ENCODE peak calls at places on chromosomes 5 and 9, in eight cellular contexts. Q, D, B, E, O, C, V and T are unnamed samples.
A peak's percentile ranks its signal among the peaks of the same experiment; 100 is the strongest.

GRCh38 chr5:73987915-73988314 is 361.9 kb downstream of the ARHGEF28 start:
- DNase-seq in Q (no peak), D (no peak), B (no peak), E (no peak), O (no peak), C (peak; percentile 54), V (no peak), T (no peak)

GRCh38 chr5:147509041-147509709 is 693 bp downstream of the DPYSL3 start:
- DNase-seq in Q (no peak), D (peak; percentile 50), B (no peak), E (peak; percentile 31), O (no peak), C (peak; percentile 38), V (peak; percentile 24), T (no peak)

GRCh38 chr9:124022201-124023121 is 10.9 kb downstream of the LHX2 start:
- DNase-seq in Q (no peak), D (peak; percentile 77), B (no peak), E (no peak), O (no peak), C (no peak), V (peak; percentile 58), T (no peak)

GRCh38 chr5:169181785-169182184 is 119.2 kb downstream of the SLIT3 start:
- DNase-seq in Q (no peak), D (no peak), B (no peak), E (no peak), O (no peak), C (peak; percentile 26), V (no peak), T (no peak)

GRCh38 chr5:33238826-33239670 is 201.7 kb upstream of the TARS1 start:
- DNase-seq in Q (no peak), D (no peak), B (no peak), E (no peak), O (no peak), C (no peak), V (no peak), T (no peak)

GRCh38 chr5:96384353-96384752 is 48.7 kb downstream of the PCSK1 start:
- DNase-seq in Q (no peak), D (no peak), B (peak; percentile 69), E (no peak), O (peak; percentile 51), C (peak; percentile 92), V (no peak), T (no peak)

GRCh38 chr9:20744046-20744630 is 60.1 kb downstream of the FOCAD start:
- DNase-seq in Q (no peak), D (no peak), B (no peak), E (no peak), O (no peak), C (no peak), V (no peak), T (no peak)

GRCh38 chr5:170484459-170484831 is 19.4 kb upstream of the KCNIP1 start:
- DNase-seq in Q (no peak), D (no peak), B (no peak), E (no peak), O (no peak), C (no peak), V (no peak), T (no peak)

GRCh38 chr5:32143991-32144636 is 30.0 kb downstream of the GOLPH3 start:
- DNase-seq in Q (no peak), D (no peak), B (no peak), E (no peak), O (no peak), C (no peak), V (no peak), T (no peak)

GRCh38 chr5:159156839-159157238 is 52.5 kb downstream of the RNF145 start:
- DNase-seq in Q (peak; percentile 60), D (peak; percentile 33), B (peak; percentile 85), E (peak; percentile 15), O (peak; percentile 57), C (peak; percentile 82), V (peak; percentile 18), T (no peak)

GRCh38 chr5:98768160-98769005 is 5.1 kb upstream of the RGMB start:
- DNase-seq in Q (peak; percentile 53), D (peak; percentile 69), B (peak; percentile 76), E (peak; percentile 39), O (no peak), C (peak; percentile 63), V (peak; percentile 74), T (no peak)

GRCh38 chr5:98767563-98767962 is 5.9 kb upstream of the RGMB start:
- DNase-seq in Q (no peak), D (no peak), B (no peak), E (no peak), O (no peak), C (no peak), V (no peak), T (no peak)

GRCh38 chr5:98770158-98770910 is 3.1 kb upstream of the RGMB start:
- DNase-seq in Q (no peak), D (peak; percentile 30), B (peak; percentile 82), E (peak; percentile 56), O (no peak), C (no peak), V (no peak), T (no peak)

GRCh38 chr5:98769256-98770157 is 4.0 kb upstream of the RGMB start:
- DNase-seq in Q (peak; percentile 39), D (peak; percentile 57), B (peak; percentile 76), E (peak; percentile 20), O (no peak), C (peak; percentile 57), V (peak; percentile 27), T (no peak)

DNA sequence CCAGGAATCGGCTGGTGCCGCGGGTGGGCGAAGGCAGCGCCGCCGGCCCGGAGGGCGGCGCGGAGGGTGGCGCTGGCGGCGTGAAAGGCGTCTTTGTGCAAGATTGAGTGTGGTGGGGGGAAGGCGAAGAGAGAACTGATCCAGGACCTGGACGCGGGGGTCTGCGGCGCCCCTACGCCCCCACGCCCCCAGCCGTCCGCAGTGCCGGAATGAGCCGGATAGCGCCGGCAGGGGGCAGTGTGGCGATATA is 4.5 kb upstream of the RGMB start:
- DNase-seq in Q (peak; percentile 54), D (peak; percentile 82), B (no peak), E (peak; percentile 32), O (no peak), C (no peak), V (peak; percentile 80), T (no peak)
- TF ChIP-seq CTCF in Q (peak; percentile 76), D (peak; percentile 60), B (peak; percentile 69), E (peak; percentile 44), O (peak; percentile 64), C (peak; percentile 78), V (peak; percentile 75), T (no peak)

GRCh38 chr5:132823481-132824050 is 6.9 kb downstream of the SHROOM1 start:
- DNase-seq in Q (no peak), D (no peak), B (no peak), E (no peak), O (no peak), C (no peak), V (no peak), T (no peak)

GRCh38 chr5:132821791-132822190 is 8.7 kb downstream of the SHROOM1 start:
- DNase-seq in Q (no peak), D (no peak), B (peak; percentile 48), E (no peak), O (no peak), C (no peak), V (no peak), T (no peak)

GRCh38 chr5:132824426-132824825 is 6.0 kb downstream of the SHROOM1 start:
- DNase-seq in Q (no peak), D (no peak), B (no peak), E (no peak), O (no peak), C (no peak), V (no peak), T (no peak)

GRCh38 chr5:132821350-132821749 is 8.2 kb downstream of the SOWAHA start:
- DNase-seq in Q (no peak), D (no peak), B (no peak), E (no peak), O (no peak), C (no peak), V (no peak), T (no peak)

DNA sequence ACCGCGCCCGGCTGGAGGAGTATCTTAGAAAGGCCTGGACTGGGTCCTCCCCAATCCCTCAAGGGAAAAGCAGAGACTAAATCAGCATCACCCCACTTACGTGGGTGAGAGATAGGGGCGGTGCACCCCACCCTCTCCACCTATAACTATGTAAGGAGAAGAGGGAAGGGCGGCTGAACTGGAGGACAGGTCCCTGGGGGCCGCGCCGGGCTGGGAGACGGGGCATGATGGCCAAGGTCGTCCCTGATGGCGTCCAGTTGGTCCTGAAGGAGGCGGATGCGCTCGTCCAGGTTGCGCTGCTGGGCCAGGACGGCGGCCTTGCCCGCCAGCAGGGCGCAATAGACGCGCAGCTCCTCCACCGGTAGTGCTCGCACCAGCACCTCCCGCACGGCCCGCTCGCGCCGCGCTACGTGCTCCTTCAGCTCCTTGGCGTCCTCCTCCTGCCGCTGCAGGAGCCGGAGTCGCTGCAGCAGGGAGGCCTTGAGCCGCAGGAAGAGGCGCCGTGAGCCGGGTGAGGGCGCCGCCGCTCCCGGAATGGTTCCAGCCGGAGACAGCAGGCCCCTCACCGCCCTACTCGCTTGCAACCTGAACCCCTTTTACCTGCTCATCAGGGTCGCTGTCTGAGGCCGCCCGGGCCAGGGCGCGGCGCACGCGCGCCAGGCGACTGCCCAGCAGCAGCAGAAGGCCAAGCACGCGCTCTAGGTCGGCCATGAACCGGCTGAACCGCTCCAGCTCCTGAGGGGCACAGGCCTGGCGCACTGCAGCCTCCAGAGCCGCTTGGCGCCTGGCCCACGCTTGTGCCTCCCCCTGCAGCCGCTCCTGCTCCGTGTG is 7.6 kb downstream of the SHROOM1 start:
- DNase-seq in Q (no peak), D (peak; percentile 73), B (peak; percentile 33), E (peak; percentile 63), O (no peak), C (no peak), V (no peak), T (no peak)
- TF ChIP-seq CTCF in Q (peak; percentile 9), D (no peak), B (no peak), E (no peak), O (no peak), C (no peak), V (no peak), T (no peak)

GRCh38 chr5:9207820-9208418 is 338.0 kb downstream of the SEMA5A start:
- DNase-seq in Q (peak; percentile 38), D (no peak), B (peak; percentile 81), E (no peak), O (peak; percentile 3), C (peak; percentile 38), V (no peak), T (no peak)
- TF ChIP-seq CTCF in Q (peak; percentile 56), D (peak; percentile 62), B (no peak), E (no peak), O (peak; percentile 17), C (peak; percentile 64), V (peak; percentile 82), T (no peak)

GRCh38 chr5:135465391-135466122 is 13.4 kb upstream of the TIFAB start:
- DNase-seq in Q (no peak), D (no peak), B (no peak), E (no peak), O (no peak), C (no peak), V (no peak), T (no peak)

GRCh38 chr5:135461752-135462151 is 9.6 kb upstream of the TIFAB start:
- DNase-seq in Q (no peak), D (no peak), B (no peak), E (no peak), O (no peak), C (no peak), V (no peak), T (no peak)

GRCh38 chr5:135458921-135459331 is 6.8 kb upstream of the TIFAB start:
- DNase-seq in Q (no peak), D (no peak), B (peak; percentile 67), E (peak; percentile 30), O (peak; percentile 7), C (peak; percentile 38), V (no peak), T (no peak)

GRCh38 chr5:135460246-135461033 is 8.3 kb upstream of the TIFAB start:
- DNase-seq in Q (no peak), D (no peak), B (no peak), E (no peak), O (no peak), C (no peak), V (no peak), T (no peak)

GRCh38 chr5:135462304-135462703 is 10.2 kb upstream of the TIFAB start:
- DNase-seq in Q (peak; percentile 69), D (peak; percentile 74), B (peak; percentile 45), E (no peak), O (peak; percentile 90), C (peak; percentile 57), V (peak; percentile 58), T (no peak)
- TF ChIP-seq CTCF in Q (peak; percentile 48), D (peak; percentile 62), B (peak; percentile 48), E (no peak), O (peak; percentile 76), C (peak; percentile 44), V (peak; percentile 68), T (peak; percentile 29)